ENCODE peak calls at places on chromosomes 5 and 9, in six cellular contexts. D is tibial nerve; A is CD8-positive, alpha-beta T cell; E is foreskin fibroblast; G is HFF-Myc; T is PC-3. B is an unnamed sample.

GRCh38 chr9:35690447-35691324 is 961 bp upstream of the TPM2 start:
- DNase-seq in D (peak), A (no peak), E (peak), G (no peak), T (peak), B (no peak)

GRCh38 chr9:38276751-38277439 is 115.6 kb upstream of the ALDH1B1 start:
- DNase-seq in D (no peak), A (no peak), E (no peak), G (no peak), T (no peak), B (no peak)

GRCh38 chr9:107504585-107505455 is 15.3 kb upstream of the KLF4 start:
- DNase-seq in D (no peak), A (no peak), E (peak), G (no peak), T (peak), B (peak)

GRCh38 chr5:159451197-159452052 is 121.1 kb upstream of the IL12B start:
- DNase-seq in D (peak), A (no peak), E (peak), G (peak), T (peak), B (peak)

GRCh38 chr5:73280821-73281746 is 108.1 kb downstream of the TMEM174 start:
- DNase-seq in D (peak), A (no peak), E (no peak), G (no peak), T (peak), B (peak)

GRCh38 chr9:94867281-94867841 is 140.9 kb downstream of the AOPEP start:
- DNase-seq in D (peak), A (no peak), E (peak), G (no peak), T (peak), B (peak)

GRCh38 chr5:155029240-155029639 is 15.7 kb downstream of the KIF4B start:
- DNase-seq in D (no peak), A (no peak), E (no peak), G (no peak), T (no peak), B (no peak)

GRCh38 chr5:170553218-170553617 is 49.4 kb downstream of the KCNIP1 start:
- DNase-seq in D (no peak), A (no peak), E (no peak), G (no peak), T (no peak), B (no peak)

GRCh38 chr5:80935811-80936385 is 24.3 kb upstream of the RASGRF2 start:
- DNase-seq in D (no peak), A (no peak), E (no peak), G (no peak), T (peak), B (peak)

GRCh38 chr5:142644640-142645361 is 41.1 kb downstream of the FGF1 start:
- DNase-seq in D (no peak), A (no peak), E (peak), G (peak), T (peak), B (peak)

GRCh38 chr9:134784612-134785305 is 95.9 kb upstream of the FCN2 start:
- DNase-seq in D (no peak), A (no peak), E (no peak), G (no peak), T (no peak), B (no peak)

GRCh38 chr5:15926586-15926985 is 253.0 kb downstream of the MARCHF11 start:
- DNase-seq in D (no peak), A (no peak), E (no peak), G (no peak), T (no peak), B (no peak)

GRCh38 chr5:75200776-75201175 is 35.9 kb downstream of the ANKRD31 start:
- DNase-seq in D (no peak), A (no peak), E (no peak), G (no peak), T (peak), B (peak)

GRCh38 chr5:2000591-2000990 is 117.9 kb upstream of the IRX4 start:
- DNase-seq in D (no peak), A (no peak), E (no peak), G (no peak), T (no peak), B (no peak)

GRCh38 chr9:4116091-4116581 is 183.7 kb downstream of the GLIS3 start:
- DNase-seq in D (no peak), A (no peak), E (no peak), G (no peak), T (no peak), B (no peak)

GRCh38 chr9:21031091-21031817 is at the start of gene HACD4:
- DNase-seq in D (peak), A (peak), E (peak), G (no peak), T (no peak), B (peak)

GRCh38 chr5:91361055-91361701 is 21.9 kb downstream of the ARRDC3 start:
- DNase-seq in D (no peak), A (no peak), E (no peak), G (no peak), T (no peak), B (no peak)

GRCh38 chr9:98460704-98461103 is 205.3 kb upstream of the TBC1D2 start:
- DNase-seq in D (no peak), A (no peak), E (no peak), G (no peak), T (no peak), B (no peak)

GRCh38 chr5:108003178-108003577 is 332.4 kb upstream of the EFNA5 start:
- DNase-seq in D (no peak), A (no peak), E (peak), G (no peak), T (no peak), B (peak)

GRCh38 chr5:116063950-116064349 is 20.9 kb upstream of the COMMD10 start:
- DNase-seq in D (no peak), A (no peak), E (no peak), G (no peak), T (no peak), B (no peak)

GRCh38 chr5:154437281-154437965 is 8.4 kb upstream of the SAP30L start:
- DNase-seq in D (no peak), A (no peak), E (no peak), G (no peak), T (no peak), B (peak)

GRCh38 chr5:88480766-88481499 is 212.3 kb upstream of the TMEM161B start:
- DNase-seq in D (no peak), A (no peak), E (no peak), G (peak), T (no peak), B (no peak)

GRCh38 chr5:154107010-154107409 is 68.2 kb downstream of the MFAP3 start:
- DNase-seq in D (no peak), A (no peak), E (no peak), G (no peak), T (no peak), B (no peak)

GRCh38 chr5:73506459-73506955 is 8.3 kb downstream of the BTF3 start:
- DNase-seq in D (no peak), A (no peak), E (no peak), G (no peak), T (no peak), B (no peak)

GRCh38 chr9:109780453-109781033 is 545 bp downstream of the PALM2AKAP2 start:
- DNase-seq in D (no peak), A (no peak), E (no peak), G (no peak), T (peak), B (peak)

GRCh38 chr5:135034186-135034962 is at the start of gene PITX1:
- DNase-seq in D (no peak), A (no peak), E (peak), G (peak), T (peak), B (peak)

GRCh38 chr5:13359326-13359725 is 585.2 kb downstream of the DNAH5 start:
- DNase-seq in D (no peak), A (no peak), E (no peak), G (no peak), T (peak), B (peak)

GRCh38 chr9:97889941-97890557 is 32.3 kb downstream of the TRMO start:
- DNase-seq in D (no peak), A (peak), E (no peak), G (no peak), T (peak), B (peak)

GRCh38 chr5:32942225-32942989 is 231.3 kb downstream of the NPR3 start:
- DNase-seq in D (no peak), A (no peak), E (no peak), G (no peak), T (peak), B (peak)

GRCh38 chr5:141345327-141345726 is 1.7 kb downstream of the PCDHGA3 start:
- DNase-seq in D (no peak), A (no peak), E (no peak), G (no peak), T (no peak), B (no peak)

GRCh38 chr9:129840024-129840423 is 4.8 kb downstream of the USP20 start:
- DNase-seq in D (no peak), A (no peak), E (no peak), G (no peak), T (no peak), B (no peak)

GRCh38 chr5:14561741-14562140 is 19.9 kb upstream of the OTULINL start:
- DNase-seq in D (no peak), A (no peak), E (no peak), G (no peak), T (no peak), B (no peak)

GRCh38 chr9:137366445-137366810 is 56.5 kb downstream of the EXD3 start:
- DNase-seq in D (no peak), A (no peak), E (no peak), G (no peak), T (no peak), B (no peak)

GRCh38 chr9:129436751-129437625 is 183.9 kb downstream of the C9orf50 start:
- DNase-seq in D (peak), A (peak), E (no peak), G (no peak), T (peak), B (peak)

GRCh38 chr5:14683906-14684455 is 19.5 kb downstream of the OTULIN start:
- DNase-seq in D (no peak), A (no peak), E (no peak), G (no peak), T (no peak), B (no peak)

GRCh38 chr5:66829826-66830225 is 233.6 kb downstream of the MAST4 start:
- DNase-seq in D (no peak), A (no peak), E (peak), G (no peak), T (peak), B (peak)

GRCh38 chr9:133394687-133395271 is 18.6 kb downstream of the STKLD1 start:
- DNase-seq in D (no peak), A (no peak), E (no peak), G (no peak), T (no peak), B (no peak)
- TF ChIP-seq CTCF in D (no peak), A (no peak), E (no peak), G (no peak), T (no peak), B (no peak)

GRCh38 chr9:91914937-91915336 is 35.1 kb downstream of the ROR2 start:
- DNase-seq in D (no peak), A (no peak), E (no peak), G (no peak), T (no peak), B (no peak)
- H3K4me3 ChIP-seq in D (no peak), A (no peak), E (no peak), G (no peak), T (no peak), B (no peak)

DNA sequence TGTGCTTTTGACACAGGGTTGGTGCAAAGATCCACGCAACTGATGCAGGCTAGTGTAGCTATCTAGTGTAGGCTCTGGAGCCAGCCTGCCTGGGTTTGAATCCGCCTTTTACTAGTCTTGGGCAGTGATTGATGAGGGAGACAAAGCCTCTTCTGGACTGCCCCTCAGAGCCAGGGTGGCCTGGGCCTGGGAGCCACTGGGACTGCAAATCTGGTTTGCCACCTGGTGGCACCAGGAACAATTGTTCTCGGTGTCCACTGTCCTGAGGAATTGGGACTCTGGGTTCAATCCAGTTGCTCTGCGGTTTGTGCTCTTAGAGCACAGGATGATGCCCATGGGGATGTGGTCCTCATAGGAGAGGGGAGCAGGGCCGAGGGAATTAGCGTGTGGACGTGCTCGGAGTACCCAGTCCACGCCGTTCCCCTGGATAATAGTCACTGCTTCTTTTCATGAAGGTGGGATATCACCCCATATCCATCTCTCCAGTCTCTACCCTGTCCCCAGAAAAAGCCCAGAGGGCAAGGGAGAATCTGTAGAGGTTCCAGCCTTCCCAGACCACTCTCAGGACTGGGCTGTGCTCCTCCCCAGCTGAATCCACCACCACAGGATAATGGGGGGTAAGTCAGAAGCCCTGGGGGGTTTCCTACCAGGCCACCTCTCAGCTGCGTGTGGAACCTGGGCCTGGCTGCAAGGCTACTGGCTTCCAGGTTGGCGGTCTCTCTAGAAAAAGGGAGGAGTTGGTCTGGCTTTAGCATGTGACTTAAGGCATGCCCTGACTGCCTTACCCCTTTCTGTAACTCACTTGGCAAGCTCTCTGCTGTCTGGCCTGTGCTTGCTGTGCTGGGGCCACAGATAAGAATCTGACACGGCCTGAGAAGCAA is 1.9 kb downstream of the B4GALT7 start:
- DNase-seq in D (no peak), A (no peak), E (no peak), G (no peak), T (peak), B (no peak)
- TF ChIP-seq CTCF in D (no peak), A (no peak), E (no peak), G (no peak), T (peak), B (peak)

GRCh38 chr9:112404367-112404979 is 24.6 kb downstream of the HSDL2 start:
- DNase-seq in D (no peak), A (no peak), E (no peak), G (no peak), T (no peak), B (no peak)

GRCh38 chr9:112408819-112409218 is 28.9 kb downstream of the HSDL2 start:
- DNase-seq in D (no peak), A (no peak), E (no peak), G (no peak), T (no peak), B (no peak)

GRCh38 chr9:112409758-112410157 is 29.9 kb downstream of the HSDL2 start:
- DNase-seq in D (no peak), A (no peak), E (no peak), G (no peak), T (no peak), B (no peak)

GRCh38 chr9:112411626-112412027 is 31.7 kb downstream of the HSDL2 start:
- DNase-seq in D (no peak), A (no peak), E (no peak), G (no peak), T (no peak), B (peak)

GRCh38 chr9:112408285-112408684 is 28.4 kb downstream of the HSDL2 start:
- DNase-seq in D (no peak), A (no peak), E (no peak), G (no peak), T (no peak), B (peak)
- H3K4me3 ChIP-seq in D (no peak), A (no peak), E (no peak), G (no peak), T (no peak), B (no peak)

GRCh38 chr5:17620627-17621026 is 10.4 kb downstream of the TAF11L12 start:
- DNase-seq in D (no peak), A (no peak), E (no peak), G (no peak), T (no peak), B (no peak)
- TF ChIP-seq CTCF in D (no peak), A (no peak), E (no peak), G (no peak), T (peak), B (no peak)

DNA sequence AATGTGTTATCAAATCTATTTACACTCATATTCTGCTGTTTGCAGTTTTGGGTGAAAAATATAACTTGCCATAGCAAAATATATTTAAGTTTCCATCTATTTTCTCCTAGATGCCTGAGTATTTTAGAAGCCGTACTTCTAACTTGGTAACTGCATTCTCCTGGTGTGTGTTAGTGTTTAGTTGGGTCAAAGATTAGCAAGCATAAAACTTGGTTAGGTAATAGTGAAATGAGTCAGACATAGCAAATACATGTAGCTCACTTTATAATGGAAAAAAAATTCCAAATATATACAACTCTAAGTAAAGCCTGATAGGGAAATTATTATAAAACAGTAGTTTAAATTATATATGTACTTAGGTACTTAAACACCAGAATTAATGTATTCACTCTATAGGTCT is 640.7 kb upstream of the ST8SIA4 start:
- DNase-seq in D (no peak), A (no peak), E (no peak), G (no peak), T (peak), B (peak)
- H3K4me3 ChIP-seq in D (no peak), A (no peak), E (no peak), G (no peak), T (no peak), B (no peak)

DNA sequence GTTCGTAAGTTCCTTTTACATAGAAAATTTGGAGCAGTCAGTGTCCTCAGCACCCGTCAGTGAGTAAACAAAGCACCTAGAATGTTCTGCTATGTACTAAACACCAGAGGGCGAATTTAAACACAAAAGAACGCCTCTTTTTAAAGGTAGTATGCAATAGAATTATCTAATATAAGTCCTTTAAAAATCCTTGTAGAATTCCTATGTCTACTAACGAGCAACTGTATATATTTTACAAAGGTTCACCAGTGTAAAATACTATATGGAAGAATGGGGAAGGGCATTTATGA is 499 bp upstream of the TMEM232 start:
- DNase-seq in D (no peak), A (no peak), E (no peak), G (no peak), T (peak), B (peak)
- TF ChIP-seq CTCF in D (no peak), A (no peak), E (no peak), G (no peak), T (peak), B (peak)

DNA sequence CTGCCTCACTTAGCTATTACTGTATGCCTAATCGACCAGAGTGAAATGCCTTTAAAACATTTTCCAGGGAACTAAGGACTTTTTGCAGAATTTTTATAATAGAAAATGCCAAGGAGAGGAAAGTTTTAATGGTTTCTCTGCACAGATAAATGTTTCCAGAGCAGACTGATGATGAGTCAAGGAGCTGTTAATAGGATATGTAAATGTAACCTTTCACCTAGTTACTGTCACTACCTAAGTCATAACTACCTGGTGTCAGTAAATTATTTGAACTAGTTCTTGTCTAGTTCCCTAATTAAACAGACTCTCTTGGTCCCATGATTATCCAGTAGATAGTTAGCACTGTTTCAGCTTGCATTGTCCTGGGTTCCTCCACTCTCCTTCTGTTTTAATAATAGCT is 7.7 kb downstream of the PAM start:
- DNase-seq in D (no peak), A (no peak), E (no peak), G (no peak), T (peak), B (peak)
- H3K4me3 ChIP-seq in D (no peak), A (no peak), E (no peak), G (no peak), T (no peak), B (no peak)

GRCh38 chr5:168340487-168340886 is 49.0 kb downstream of the WWC1 start:
- DNase-seq in D (no peak), A (no peak), E (no peak), G (no peak), T (no peak), B (no peak)
- TF ChIP-seq CTCF in D (no peak), A (no peak), E (no peak), G (no peak), T (no peak), B (no peak)

GRCh38 chr5:60267907-60268306 is 374.4 kb upstream of the PDE4D start:
- DNase-seq in D (no peak), A (no peak), E (no peak), G (no peak), T (no peak), B (no peak)
- H3K4me3 ChIP-seq in D (no peak), A (no peak), E (no peak), G (no peak), T (no peak), B (no peak)

B was measured in epithelial cell of esophagus.